ENCODE peak calls at places on chromosomes 3 and 15, in four cellular contexts. K is stimulated activated CD4-positive, alpha-beta T cell treated with anti-CD3 and anti-CD28 coated beads, TNF-alpha, amount 100 ng/mL, for 24 hours; Z is NCI-H2081; P is endodermal cell. O is an unnamed sample.

GRCh38 chr3:194757629-194758028 is 71.9 kb downstream of the FAM43A start:
- DNase-seq in P (no peak), K (no peak), Z (no peak), O (no peak)

GRCh38 chr3:13344663-13345062 is 75.5 kb downstream of the NUP210 start:
- DNase-seq in Z (no peak), P (no peak), K (no peak), O (no peak)

GRCh38 chr15:92618121-92618520 is 37.5 kb downstream of the FAM174B start:
- DNase-seq in Z (no peak), P (peak; percentile 49), K (no peak), O (no peak)

GRCh38 chr3:69442771-69443197 is 56.9 kb upstream of the FRMD4B start:
- DNase-seq in P (no peak), Z (no peak), K (no peak), O (no peak)

GRCh38 chr3:11907667-11908660 is 61.3 kb upstream of the TAMM41 start:
- DNase-seq in P (no peak), K (no peak), Z (no peak), O (no peak)

GRCh38 chr15:31372635-31373091 is 46.0 kb downstream of the KLF13 start:
- DNase-seq in K (no peak), Z (no peak), P (peak; percentile 80), O (peak; percentile 97)

GRCh38 chr3:194664857-194665256 is 7.1 kb downstream of the LSG1 start:
- DNase-seq in P (no peak), Z (no peak), K (no peak), O (no peak)

GRCh38 chr3:34382859-34383258 is 584.4 kb downstream of the PDCD6IP start:
- DNase-seq in Z (no peak), P (no peak), K (no peak), O (no peak)

GRCh38 chr3:71241981-71242552 is 341.5 kb downstream of the FOXP1 start:
- DNase-seq in Z (no peak), K (no peak), P (no peak), O (no peak)

GRCh38 chr15:48855501-48856440 is 22.2 kb upstream of the EID1 start:
- DNase-seq in Z (peak; percentile 15), K (no peak), P (peak; percentile 63), O (peak; percentile 63)

O was measured in mesendoderm.